ENCODE peak calls at places on chromosome 9, in eight cellular contexts. One of them, this sample, is unnamed.

GRCh38 chr9:109974143-109974917 is 194.3 kb downstream of the PALM2AKAP2 start:
- DNase-seq in transverse colon: peak
- DNase-seq in K562: no peak
- DNase-seq in HepG2: no peak
- DNase-seq in H1: no peak
- DNase-seq in A549: no peak
- DNase-seq in tibial nerve: no peak
- DNase-seq in stomach: peak
- DNase-seq in this sample: no peak

GRCh38 chr9:69097053-69097452 is 61.5 kb downstream of the FXN start:
- DNase-seq in H1: no peak
- DNase-seq in HepG2: no peak
- DNase-seq in transverse colon: no peak
- DNase-seq in stomach: no peak
- DNase-seq in A549: no peak
- DNase-seq in tibial nerve: no peak
- DNase-seq in K562: no peak
- DNase-seq in this sample: no peak

GRCh38 chr9:137725598-137725997 is 106.8 kb downstream of the EHMT1 start:
- DNase-seq in stomach: no peak
- DNase-seq in H1: no peak
- DNase-seq in K562: no peak
- DNase-seq in A549: no peak
- DNase-seq in HepG2: no peak
- DNase-seq in tibial nerve: no peak
- DNase-seq in transverse colon: no peak
- DNase-seq in this sample: no peak

GRCh38 chr9:137316012-137316981 is 14.2 kb upstream of the NRARP start:
- DNase-seq in transverse colon: peak
- DNase-seq in tibial nerve: no peak
- DNase-seq in K562: peak
- DNase-seq in HepG2: no peak
- DNase-seq in stomach: peak
- DNase-seq in A549: peak
- DNase-seq in H1: peak
- DNase-seq in this sample: peak

GRCh38 chr9:8647824-8648223 is 848.2 kb upstream of the DMAC1 start:
- DNase-seq in K562: no peak
- DNase-seq in A549: no peak
- DNase-seq in H1: no peak
- DNase-seq in HepG2: no peak
- DNase-seq in transverse colon: no peak
- DNase-seq in tibial nerve: no peak
- DNase-seq in stomach: no peak
- DNase-seq in this sample: no peak

GRCh38 chr9:101119206-101119819 is 90.8 kb downstream of the PLPPR1 start:
- DNase-seq in K562: peak
- DNase-seq in stomach: peak
- DNase-seq in A549: peak
- DNase-seq in H1: peak
- DNase-seq in tibial nerve: no peak
- DNase-seq in HepG2: peak
- DNase-seq in transverse colon: peak
- DNase-seq in this sample: no peak

GRCh38 chr9:128344931-128345605 is 4.7 kb downstream of the SLC27A4 start:
- DNase-seq in K562: no peak
- DNase-seq in A549: no peak
- DNase-seq in HepG2: no peak
- DNase-seq in stomach: no peak
- DNase-seq in transverse colon: no peak
- DNase-seq in H1: peak
- DNase-seq in tibial nerve: no peak
- DNase-seq in this sample: no peak

GRCh38 chr9:113511856-113512761 is 48.6 kb downstream of the RGS3 start:
- DNase-seq in transverse colon: peak
- DNase-seq in HepG2: no peak
- DNase-seq in H1: no peak
- DNase-seq in K562: peak
- DNase-seq in stomach: no peak
- DNase-seq in A549: no peak
- DNase-seq in tibial nerve: no peak
- DNase-seq in this sample: no peak

GRCh38 chr9:101705135-101705661 is 33.2 kb downstream of the GRIN3A start:
- DNase-seq in HepG2: no peak
- DNase-seq in transverse colon: peak
- DNase-seq in stomach: no peak
- DNase-seq in H1: peak
- DNase-seq in K562: no peak
- DNase-seq in A549: peak
- DNase-seq in tibial nerve: peak
- DNase-seq in this sample: no peak

GRCh38 chr9:115883467-115884329 is 269.9 kb upstream of the PAPPA start:
- DNase-seq in transverse colon: no peak
- DNase-seq in H1: no peak
- DNase-seq in tibial nerve: no peak
- DNase-seq in A549: peak
- DNase-seq in HepG2: peak
- DNase-seq in stomach: peak
- DNase-seq in K562: peak
- DNase-seq in this sample: no peak

GRCh38 chr9:111483862-111484563 is at the start of gene ECPAS:
- DNase-seq in stomach: peak
- DNase-seq in transverse colon: peak
- DNase-seq in A549: peak
- DNase-seq in tibial nerve: peak
- DNase-seq in H1: peak
- DNase-seq in K562: peak
- DNase-seq in HepG2: peak
- DNase-seq in this sample: peak

GRCh38 chr9:98862936-98863335 is 55.5 kb downstream of the GALNT12 start:
- DNase-seq in H1: no peak
- DNase-seq in stomach: no peak
- DNase-seq in transverse colon: no peak
- DNase-seq in K562: no peak
- DNase-seq in tibial nerve: no peak
- DNase-seq in HepG2: no peak
- DNase-seq in A549: no peak
- DNase-seq in this sample: no peak

GRCh38 chr9:127065592-127065991 is 56.8 kb downstream of the ANGPTL2 start:
- DNase-seq in K562: no peak
- DNase-seq in A549: no peak
- DNase-seq in tibial nerve: no peak
- DNase-seq in HepG2: no peak
- DNase-seq in stomach: no peak
- DNase-seq in transverse colon: no peak
- DNase-seq in H1: no peak
- DNase-seq in this sample: no peak

GRCh38 chr9:127064335-127064734 is 58.1 kb downstream of the ANGPTL2 start:
- DNase-seq in stomach: no peak
- DNase-seq in H1: no peak
- DNase-seq in K562: no peak
- DNase-seq in tibial nerve: no peak
- DNase-seq in HepG2: no peak
- DNase-seq in A549: no peak
- DNase-seq in transverse colon: no peak
- DNase-seq in this sample: no peak

GRCh38 chr9:127066775-127067111 is 55.7 kb downstream of the ANGPTL2 start:
- DNase-seq in K562: no peak
- DNase-seq in stomach: no peak
- DNase-seq in A549: peak
- DNase-seq in tibial nerve: no peak
- DNase-seq in HepG2: no peak
- DNase-seq in transverse colon: no peak
- DNase-seq in H1: no peak
- DNase-seq in this sample: no peak

GRCh38 chr9:127066060-127066774 is 56.2 kb downstream of the ANGPTL2 start:
- DNase-seq in transverse colon: no peak
- DNase-seq in tibial nerve: no peak
- DNase-seq in H1: no peak
- DNase-seq in HepG2: no peak
- DNase-seq in stomach: no peak
- DNase-seq in K562: no peak
- DNase-seq in A549: no peak
- DNase-seq in this sample: no peak

DNA sequence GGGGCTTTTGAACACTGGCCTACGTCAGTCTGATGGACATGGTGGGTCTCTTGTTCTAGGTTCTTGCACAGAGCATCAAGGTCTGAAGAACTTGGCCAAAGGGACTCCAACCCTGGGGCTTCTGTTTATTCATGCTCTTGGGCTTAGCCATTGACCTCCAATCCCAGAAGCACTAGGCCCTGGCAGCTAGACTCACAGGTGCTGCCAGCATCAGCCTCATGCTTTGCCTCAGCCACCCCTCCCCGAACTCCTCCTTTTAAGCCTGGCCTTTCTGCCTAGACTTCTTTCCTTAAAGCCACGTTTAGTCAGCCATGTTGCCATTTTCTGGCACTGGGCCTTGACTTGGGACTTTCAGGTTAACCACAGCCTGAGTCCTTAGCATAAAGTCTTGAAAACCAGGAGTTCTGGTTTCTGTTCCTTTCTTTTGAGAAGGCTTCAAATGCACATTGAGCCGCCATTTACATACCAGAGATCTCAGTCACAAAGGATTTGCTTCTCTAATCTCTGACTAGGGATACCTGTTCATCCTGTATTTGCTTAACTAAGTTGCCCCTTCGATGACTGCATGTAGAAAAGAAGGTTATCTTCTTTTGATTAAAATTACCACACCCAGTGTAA is 54.7 kb downstream of the ANGPTL2 start:
- DNase-seq in stomach: peak
- DNase-seq in HepG2: no peak
- DNase-seq in A549: no peak
- DNase-seq in H1: peak
- DNase-seq in K562: no peak
- DNase-seq in tibial nerve: no peak
- DNase-seq in transverse colon: no peak
- DNase-seq in this sample: no peak
- TF ChIP-seq EP300 in stomach: no peak
- TF ChIP-seq EP300 in HepG2: no peak
- TF ChIP-seq EP300 in A549: no peak
- TF ChIP-seq EP300 in H1: no peak
- TF ChIP-seq EP300 in K562: no peak
- TF ChIP-seq EP300 in tibial nerve: no peak
- TF ChIP-seq EP300 in transverse colon: no peak
- TF ChIP-seq EP300 in this sample: no peak

DNA sequence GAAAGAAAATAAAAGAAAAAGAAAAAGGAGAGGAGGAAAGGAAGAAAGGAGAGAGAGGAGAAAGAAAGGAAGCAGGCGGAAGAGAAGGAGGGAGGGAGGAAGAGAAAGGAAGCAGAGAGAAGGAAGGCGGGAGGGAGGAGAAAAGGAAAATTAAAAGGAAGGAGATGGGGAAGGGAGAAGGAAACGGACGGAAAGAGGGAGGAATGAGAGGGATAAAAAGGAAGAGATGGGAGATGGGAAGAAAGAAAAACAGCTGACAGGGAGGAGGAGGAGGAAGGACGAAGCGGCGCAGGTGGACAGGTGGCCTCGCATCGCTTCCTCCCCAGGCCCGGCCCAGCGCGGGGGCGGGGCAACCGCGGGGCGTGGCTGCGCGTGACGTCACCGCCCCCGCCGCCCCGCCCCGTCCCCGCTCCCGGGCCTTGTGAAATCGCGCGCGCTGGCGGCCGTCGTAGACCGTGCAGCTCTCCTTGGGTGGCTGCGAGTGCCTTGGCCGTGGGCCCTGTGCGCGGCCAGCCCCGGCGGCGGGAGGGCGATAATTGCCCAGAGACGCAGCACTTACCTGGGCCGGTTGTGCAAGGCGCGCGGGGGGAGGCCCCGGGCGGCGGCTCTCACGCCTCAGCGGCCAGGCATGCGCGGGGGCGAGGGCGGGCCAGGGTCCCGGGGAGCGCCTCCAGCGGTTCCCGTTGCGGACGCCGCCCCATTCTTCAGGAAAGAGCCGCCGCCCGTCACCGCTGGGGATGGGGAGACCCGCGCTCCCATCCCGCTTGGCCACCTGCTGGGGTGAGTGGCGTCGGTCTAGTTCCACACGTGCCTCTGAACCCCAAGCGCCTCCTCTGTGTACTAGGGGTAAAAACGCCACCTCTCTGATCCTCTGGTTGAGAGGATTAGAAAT is 49.6 kb upstream of the FOXE1 start:
- DNase-seq in transverse colon: peak
- DNase-seq in A549: peak
- DNase-seq in tibial nerve: peak
- DNase-seq in K562: peak
- DNase-seq in HepG2: peak
- DNase-seq in stomach: peak
- DNase-seq in H1: peak
- DNase-seq in this sample: peak
- TF ChIP-seq POLR2A in transverse colon: peak
- TF ChIP-seq POLR2A in A549: peak
- TF ChIP-seq POLR2A in tibial nerve: no peak
- TF ChIP-seq POLR2A in K562: no peak
- TF ChIP-seq POLR2A in HepG2: peak
- TF ChIP-seq POLR2A in stomach: no peak
- TF ChIP-seq POLR2A in H1: no peak
- TF ChIP-seq POLR2A in this sample: no peak

GRCh38 chr9:134707031-134707680 is 65.6 kb downstream of the COL5A1 start:
- DNase-seq in stomach: peak
- DNase-seq in tibial nerve: peak
- DNase-seq in A549: no peak
- DNase-seq in K562: no peak
- DNase-seq in H1: no peak
- DNase-seq in HepG2: peak
- DNase-seq in transverse colon: peak
- DNase-seq in this sample: peak
- TF ChIP-seq EP300 in stomach: peak
- TF ChIP-seq EP300 in tibial nerve: no peak
- TF ChIP-seq EP300 in A549: no peak
- TF ChIP-seq EP300 in K562: no peak
- TF ChIP-seq EP300 in H1: no peak
- TF ChIP-seq EP300 in HepG2: no peak
- TF ChIP-seq EP300 in transverse colon: no peak
- TF ChIP-seq EP300 in this sample: no peak

GRCh38 chr9:131814714-131815113 is 74.8 kb upstream of the RAPGEF1 start:
- DNase-seq in HepG2: no peak
- DNase-seq in tibial nerve: no peak
- DNase-seq in transverse colon: no peak
- DNase-seq in A549: no peak
- DNase-seq in stomach: no peak
- DNase-seq in K562: no peak
- DNase-seq in H1: no peak
- DNase-seq in this sample: no peak

GRCh38 chr9:131815971-131816873 is 76.3 kb upstream of the RAPGEF1 start:
- DNase-seq in H1: no peak
- DNase-seq in transverse colon: no peak
- DNase-seq in HepG2: no peak
- DNase-seq in stomach: no peak
- DNase-seq in tibial nerve: no peak
- DNase-seq in K562: no peak
- DNase-seq in A549: peak
- DNase-seq in this sample: no peak

GRCh38 chr9:131817073-131817472 is 77.2 kb upstream of the RAPGEF1 start:
- DNase-seq in stomach: no peak
- DNase-seq in transverse colon: no peak
- DNase-seq in H1: no peak
- DNase-seq in HepG2: no peak
- DNase-seq in tibial nerve: no peak
- DNase-seq in A549: no peak
- DNase-seq in K562: no peak
- DNase-seq in this sample: no peak

GRCh38 chr9:131817627-131818026 is 77.8 kb upstream of the RAPGEF1 start:
- DNase-seq in K562: no peak
- DNase-seq in tibial nerve: no peak
- DNase-seq in stomach: no peak
- DNase-seq in H1: no peak
- DNase-seq in transverse colon: no peak
- DNase-seq in A549: peak
- DNase-seq in HepG2: no peak
- DNase-seq in this sample: no peak

GRCh38 chr9:131818089-131818488 is 78.2 kb upstream of the RAPGEF1 start:
- DNase-seq in H1: no peak
- DNase-seq in transverse colon: no peak
- DNase-seq in tibial nerve: no peak
- DNase-seq in stomach: no peak
- DNase-seq in HepG2: no peak
- DNase-seq in K562: no peak
- DNase-seq in A549: no peak
- DNase-seq in this sample: no peak
- TF ChIP-seq POLR2A in H1: no peak
- TF ChIP-seq POLR2A in transverse colon: no peak
- TF ChIP-seq POLR2A in tibial nerve: no peak
- TF ChIP-seq POLR2A in stomach: no peak
- TF ChIP-seq POLR2A in HepG2: no peak
- TF ChIP-seq POLR2A in K562: no peak
- TF ChIP-seq POLR2A in A549: no peak
- TF ChIP-seq POLR2A in this sample: no peak

This sample was measured in ovary.